ENCODE peak calls at places on chromosomes 3 and 15, in nine cellular contexts. P is ELR; E is AG08396; O is EL; J is HFFc6; A is stimulated activated naive CD8-positive, alpha-beta T cell treated with anti-CD3 and anti-CD28 coated beads, Interleukin-15, Interleukin-2, amounts not matched to agents 100 U/mL and 50 U/mL, for 24 hours; R is activated CD4-positive, alpha-beta T cell treated with anti-CD3 and anti-CD28 coated beads, Interleukin-2, amount 50 U/mL, for 1 hour; B is NCI-H345; D is progenitor cell of endocrine pancreas. G is an unnamed sample.

GRCh38 chr15:101307048-101307896 is 12.2 kb upstream of the SNRPA1 start:
- DNase-seq in E (no peak), O (no peak), R (no peak), D (no peak), A (no peak), P (no peak), B (peak; percentile 68), J (no peak), G (peak; percentile 1)

GRCh38 chr3:191070762-191071365 is 128.2 kb upstream of the OSTN start:
- DNase-seq in A (no peak), J (no peak), D (no peak), B (no peak), R (no peak), O (peak; percentile 34), E (no peak), P (peak; percentile 36), G (no peak)

GRCh38 chr3:127831723-127832172 is 9.4 kb upstream of the MGLL start:
- DNase-seq in O (peak; percentile 58), E (peak; percentile 67), B (no peak), J (no peak), P (peak; percentile 62), R (no peak), D (peak; percentile 26), A (peak; percentile 53), G (peak; percentile 32)

GRCh38 chr3:7977245-7978103 is 524.1 kb upstream of the LMCD1 start:
- DNase-seq in D (no peak), P (peak; percentile 1), E (no peak), O (peak; percentile 1), A (no peak), R (no peak), B (no peak), J (no peak), G (no peak)

GRCh38 chr3:119279101-119279554 is 15.1 kb upstream of the ARHGAP31 start:
- DNase-seq in R (no peak), B (peak; percentile 27), J (no peak), A (no peak), P (no peak), E (no peak), D (no peak), O (no peak), G (no peak)

GRCh38 chr15:81388431-81388760 is 14.4 kb upstream of the TMC3 start:
- DNase-seq in A (no peak), D (no peak), J (no peak), R (no peak), O (no peak), E (no peak), B (no peak), P (no peak), G (no peak)

GRCh38 chr15:43911235-43911661 is 84.4 kb downstream of the WDR76 start:
- DNase-seq in E (peak; percentile 64), R (no peak), A (no peak), P (peak; percentile 92), D (no peak), O (peak; percentile 98), J (peak; percentile 98), B (no peak), G (no peak)

GRCh38 chr15:75775296-75776074 is 62.8 kb upstream of the CSPG4 start:
- DNase-seq in R (no peak), A (no peak), B (no peak), P (peak; percentile 16), J (no peak), O (peak; percentile 13), E (peak; percentile 21), D (no peak), G (no peak)

GRCh38 chr3:190585771-190586630 is 72.1 kb downstream of the IL1RAP start:
- DNase-seq in J (peak; percentile 84), B (no peak), O (peak; percentile 98), A (peak; percentile 64), D (no peak), E (peak; percentile 81), P (peak; percentile 98), R (peak; percentile 4), G (peak; percentile 83)

GRCh38 chr3:78610462-78611125 is 1157.2 kb downstream of the ROBO1 start:
- DNase-seq in P (no peak), O (no peak), E (no peak), A (no peak), B (no peak), J (no peak), R (no peak), D (no peak), G (no peak)

GRCh38 chr3:177820683-177821316 is 623.5 kb upstream of the TBL1XR1 start:
- DNase-seq in P (no peak), J (no peak), R (no peak), E (no peak), B (no peak), O (no peak), A (no peak), D (no peak), G (no peak)

GRCh38 chr3:49713336-49714105 is 6.0 kb downstream of the AMIGO3 start:
- DNase-seq in P (no peak), A (no peak), D (no peak), O (no peak), E (no peak), J (no peak), R (no peak), B (no peak), G (no peak)

GRCh38 chr15:65595960-65596359 is 15.0 kb downstream of the INTS14 start:
- DNase-seq in P (peak; percentile 23), D (no peak), E (no peak), O (no peak), A (no peak), J (no peak), R (peak; percentile 7), B (no peak), G (no peak)

GRCh38 chr3:128867200-128868125 is 12.0 kb upstream of the ACAD9 start:
- DNase-seq in J (no peak), B (no peak), A (no peak), D (no peak), E (no peak), P (peak; percentile 28), O (peak; percentile 17), R (no peak), G (peak; percentile 19)

GRCh38 chr3:113532698-113533533 is 561 bp downstream of the SIDT1 start:
- DNase-seq in P (peak; percentile 16), E (peak; percentile 20), O (no peak), A (peak; percentile 59), D (peak; percentile 14), J (no peak), R (peak; percentile 40), B (peak; percentile 26), G (peak; percentile 54)

GRCh38 chr3:25589783-25590258 is 74.9 kb downstream of the TOP2B start:
- DNase-seq in E (no peak), J (no peak), A (no peak), D (no peak), P (no peak), O (no peak), B (no peak), R (no peak), G (no peak)

GRCh38 chr3:58490860-58491501 is 915 bp upstream of the KCTD6 start:
- DNase-seq in R (no peak), P (no peak), O (no peak), E (no peak), J (no peak), A (peak; percentile 11), D (no peak), B (no peak), G (no peak)

GRCh38 chr3:49173116-49173791 is 1.9 kb downstream of the KLHDC8B start:
- DNase-seq in J (no peak), E (no peak), P (no peak), B (peak; percentile 48), R (no peak), A (no peak), O (no peak), D (no peak), G (no peak)

GRCh38 chr15:33158359-33158758 is 36.2 kb downstream of the FMN1 start:
- DNase-seq in A (no peak), R (no peak), D (no peak), J (no peak), B (no peak), P (no peak), E (no peak), O (no peak), G (no peak)

GRCh38 chr3:175484666-175485065 is 625.5 kb downstream of the NAALADL2 start:
- DNase-seq in J (no peak), O (no peak), P (no peak), B (no peak), D (no peak), R (no peak), A (no peak), E (no peak), G (no peak)

GRCh38 chr15:45099549-45100165 is 14.3 kb downstream of the DUOX2 start:
- DNase-seq in A (no peak), O (no peak), R (no peak), J (no peak), P (no peak), E (no peak), D (no peak), B (no peak), G (no peak)

GRCh38 chr3:152717252-152717651 is 117.7 kb upstream of the P2RY1 start:
- DNase-seq in B (no peak), A (no peak), J (no peak), O (no peak), D (no peak), E (no peak), R (no peak), P (no peak), G (no peak)

GRCh38 chr15:77606142-77607034 is 26.3 kb downstream of the LINGO1 start:
- DNase-seq in P (no peak), E (no peak), J (no peak), A (no peak), B (no peak), O (peak; percentile 27), R (no peak), D (no peak), G (no peak)

GRCh38 chr3:8282541-8283165 is 219.0 kb upstream of the LMCD1 start:
- DNase-seq in D (no peak), J (no peak), A (no peak), B (no peak), E (no peak), P (no peak), O (no peak), R (no peak), G (no peak)

GRCh38 chr3:22189616-22190015 is 438.6 kb upstream of the ZNF385D start:
- DNase-seq in D (no peak), P (no peak), A (no peak), J (no peak), O (no peak), E (no peak), R (no peak), B (no peak), G (no peak)

GRCh38 chr15:28878209-28878608 is 7.6 kb upstream of the APBA2 start:
- DNase-seq in B (no peak), E (no peak), D (no peak), P (no peak), R (no peak), J (no peak), O (no peak), A (no peak), G (no peak)

GRCh38 chr3:56424357-56424756 is 43.9 kb downstream of the ERC2 start:
- DNase-seq in R (no peak), A (no peak), D (no peak), E (no peak), J (no peak), O (no peak), B (no peak), P (no peak), G (no peak)

GRCh38 chr15:29270976-29271375 is 1.4 kb upstream of the NSMCE3 start:
- DNase-seq in O (peak; percentile 64), R (no peak), B (no peak), E (no peak), D (no peak), A (no peak), J (peak; percentile 63), P (peak; percentile 64), G (no peak)

GRCh38 chr3:177934001-177934891 is 602.0 kb upstream of the KCNMB2 start:
- DNase-seq in B (no peak), A (no peak), E (peak; percentile 31), P (peak; percentile 38), J (peak; percentile 68), O (peak; percentile 90), D (no peak), R (no peak), G (no peak)

GRCh38 chr15:80709542-80709941 is 14.4 kb downstream of the ABHD17C start:
- DNase-seq in P (no peak), A (no peak), E (no peak), D (no peak), B (peak; percentile 26), R (no peak), O (no peak), J (no peak), G (no peak)